ENCODE peak calls at places on chromosomes 2 and 18, in four cellular contexts. T is tibial nerve, H is HCT116, A is heart left ventricle. I is an unnamed sample.

GRCh38 chr2:31467426-31467825 is 52.9 kb upstream of the XDH start:
- DNase-seq in T (no peak), H (no peak), A (no peak), I (no peak)

GRCh38 chr2:64854773-64855237 is 134.4 kb upstream of the SLC1A4 start:
- DNase-seq in T (no peak), A (peak; percentile 43), H (no peak), I (no peak)

GRCh38 chr2:216181953-216182352 is 72.8 kb downstream of the XRCC5 start:
- DNase-seq in H (no peak), T (no peak), A (no peak), I (no peak)

GRCh38 chr2:229416116-229416694 is 145.1 kb upstream of the PID1 start:
- DNase-seq in A (peak; percentile 81), H (no peak), T (peak; percentile 79), I (no peak)

GRCh38 chr2:217049931-217050330 is 190.1 kb upstream of the TNP1 start:
- DNase-seq in H (no peak), A (peak; percentile 33), T (peak; percentile 58), I (no peak)

GRCh38 chr2:228417526-228417925 is 236.0 kb upstream of the SPHKAP start:
- DNase-seq in H (no peak), T (no peak), A (no peak), I (no peak)

GRCh38 chr2:15939854-15940660 is at the start of gene MYCN:
- DNase-seq in A (no peak), H (no peak), T (peak; percentile 28), I (no peak)

GRCh38 chr2:7530001-7530400 is 612.8 kb downstream of the RNF144A start:
- DNase-seq in A (no peak), H (no peak), T (no peak), I (no peak)

GRCh38 chr2:235724964-235725603 is 231.2 kb downstream of the AGAP1 start:
- DNase-seq in H (no peak), T (peak; percentile 52), A (peak; percentile 78), I (peak; percentile 36)

GRCh38 chr2:69683170-69683971 is 39.8 kb upstream of the AAK1 start:
- DNase-seq in A (no peak), H (no peak), T (no peak), I (no peak)

GRCh38 chr2:231306791-231307440 is 88.6 kb upstream of the B3GNT7 start:
- DNase-seq in A (no peak), T (no peak), H (no peak), I (no peak)

GRCh38 chr2:133788391-133788790 is 220.1 kb upstream of the NCKAP5 start:
- DNase-seq in A (no peak), H (no peak), T (no peak), I (no peak)

GRCh38 chr18:60019463-60019840 is 119.7 kb downstream of the PMAIP1 start:
- DNase-seq in A (no peak), H (no peak), T (no peak), I (no peak)

GRCh38 chr18:37783771-37784170 is 218.2 kb upstream of the CELF4 start:
- DNase-seq in A (no peak), T (no peak), H (no peak), I (no peak)

GRCh38 chr2:73776869-73777519 is 2.9 kb downstream of the DUSP11 start:
- DNase-seq in T (no peak), H (no peak), A (no peak), I (no peak)

GRCh38 chr2:1588994-1589611 is 155.2 kb downstream of the PXDN start:
- DNase-seq in T (no peak), A (no peak), H (no peak), I (no peak)

GRCh38 chr2:145006957-145007672 is 487.2 kb upstream of the ZEB2 start:
- DNase-seq in A (peak; percentile 42), T (peak; percentile 35), H (no peak), I (no peak)

GRCh38 chr2:114800371-114800770 is 357.9 kb downstream of the DPP10 start:
- DNase-seq in T (no peak), A (no peak), H (no peak), I (no peak)

GRCh38 chr2:27860111-27860510 is 30.1 kb downstream of the RBKS start:
- DNase-seq in H (no peak), T (no peak), A (no peak), I (no peak)

GRCh38 chr2:45044916-45045315 is 35.7 kb upstream of the SIX2 start:
- DNase-seq in A (no peak), T (no peak), H (no peak), I (no peak)

GRCh38 chr2:6694555-6694954 is 171.2 kb downstream of the CMPK2 start:
- DNase-seq in A (peak; percentile 61), H (no peak), T (no peak), I (no peak)

GRCh38 chr2:117856415-117857210 is 42.1 kb downstream of the DDX18 start:
- DNase-seq in T (no peak), H (peak; percentile 15), A (no peak), I (no peak)

GRCh38 chr2:46002507-46002883 is 294.7 kb upstream of the EPAS1 start:
- DNase-seq in H (no peak), A (no peak), T (no peak), I (no peak)

GRCh38 chr2:12884713-12885282 is 168.1 kb downstream of the TRIB2 start:
- DNase-seq in T (no peak), H (peak; percentile 18), A (peak; percentile 79), I (no peak)

GRCh38 chr2:212595036-212595654 is 56.5 kb upstream of the ERBB4 start:
- DNase-seq in A (no peak), T (no peak), H (peak; percentile 32), I (no peak)

DNA sequence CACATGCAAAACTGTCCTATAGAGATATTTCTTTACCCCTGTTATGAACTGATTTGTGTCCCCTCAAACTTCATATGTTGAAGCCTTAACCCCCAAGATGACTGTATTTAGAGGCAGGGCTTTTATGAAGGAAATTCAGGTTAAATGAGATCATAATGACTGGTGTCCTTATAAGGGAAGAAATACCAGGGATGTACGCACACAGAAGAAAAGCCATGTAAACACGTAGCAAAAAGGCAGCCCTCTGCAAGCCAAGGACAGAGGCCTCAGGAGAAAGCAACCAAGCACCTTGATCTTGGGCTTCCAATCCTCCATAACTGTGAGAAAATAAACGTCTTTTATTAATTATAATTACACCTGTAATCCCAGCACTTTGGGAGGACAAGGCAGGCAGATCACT is 101.3 kb upstream of the NDUFV2 start:
- DNase-seq in T (no peak), A (no peak), H (no peak), I (no peak)
- TF ChIP-seq POLR2A in T (no peak), A (no peak), H (no peak), I (no peak)

GRCh38 chr18:13620818-13621445 is 105.4 kb downstream of the FAM210A start:
- DNase-seq in H (no peak), T (no peak), A (no peak), I (peak; percentile 71)
- H3K27ac ChIP-seq in H (no peak overlapping the region), T (no peak overlapping the region), A (no peak overlapping the region), I (no peak overlapping the region)

DNA sequence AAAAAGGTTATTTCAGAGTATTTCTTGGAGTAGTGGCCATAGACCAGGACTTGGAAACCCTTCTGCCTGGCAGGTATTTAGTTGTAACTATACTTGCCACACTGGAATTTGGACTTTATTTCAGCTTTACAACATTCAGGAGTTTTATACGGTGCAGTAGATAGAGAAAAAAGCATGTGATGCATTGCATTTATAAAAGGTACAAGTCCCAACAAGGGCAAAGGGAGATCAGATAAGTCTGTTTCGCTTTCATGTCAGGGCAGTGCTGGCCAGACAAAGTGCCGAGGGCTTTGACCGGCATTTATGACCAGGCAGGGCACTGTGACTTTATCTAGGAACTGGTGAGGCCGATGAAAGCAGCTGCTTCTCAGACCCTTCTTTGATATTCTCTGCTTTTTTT is 145.4 kb downstream of the RTN4 start:
- DNase-seq in A (no peak), T (no peak), H (peak; percentile 26), I (no peak)
- TF ChIP-seq POLR2A in A (no peak), T (no peak), H (no peak), I (no peak)

GRCh38 chr2:55137024-55137958 is 87.0 kb upstream of the RTN4 start:
- DNase-seq in A (no peak), H (no peak), T (no peak), I (no peak)

GRCh38 chr2:55134316-55134706 is 84.1 kb upstream of the RTN4 start:
- DNase-seq in A (no peak), H (no peak), T (no peak), I (no peak)

GRCh38 chr2:55136138-55136541 is 85.9 kb upstream of the RTN4 start:
- DNase-seq in A (no peak), H (no peak), T (no peak), I (no peak)

GRCh38 chr2:55130849-55131248 is 80.6 kb upstream of the RTN4 start:
- DNase-seq in T (no peak), H (no peak), A (no peak), I (no peak)

GRCh38 chr2:55133467-55134315 is 83.4 kb upstream of the RTN4 start:
- DNase-seq in T (no peak), H (no peak), A (peak; percentile 30), I (no peak)
- H3K27ac ChIP-seq in T (peak overlapping the region; percentile 90), H (no peak overlapping the region), A (peak overlapping the region; percentile 73), I (peak overlapping the region; percentile 89)

GRCh38 chr2:41840702-41841551 is 206.9 kb upstream of the PKDCC start:
- DNase-seq in H (peak; percentile 95), A (peak; percentile 95), T (peak; percentile 91), I (peak; percentile 98)
- TF ChIP-seq POLR2A in H (peak; percentile 64), A (no peak), T (peak; percentile 75), I (peak; percentile 32)

GRCh38 chr18:76545433-76546281 is 50.6 kb upstream of the ZNF516 start:
- DNase-seq in T (no peak), H (no peak), A (no peak), I (no peak)
- H3K27ac ChIP-seq in T (peak overlapping the region; percentile 57), H (no peak overlapping the region), A (no peak overlapping the region), I (peak overlapping the region; percentile 63)

GRCh38 chr2:119223521-119224390 is at the start of gene STEAP3:
- DNase-seq in H (peak; percentile 34), T (peak; percentile 43), A (peak; percentile 88), I (peak; percentile 92)
- TF ChIP-seq POLR2A in H (peak; percentile 39), T (no peak), A (no peak), I (no peak)

DNA sequence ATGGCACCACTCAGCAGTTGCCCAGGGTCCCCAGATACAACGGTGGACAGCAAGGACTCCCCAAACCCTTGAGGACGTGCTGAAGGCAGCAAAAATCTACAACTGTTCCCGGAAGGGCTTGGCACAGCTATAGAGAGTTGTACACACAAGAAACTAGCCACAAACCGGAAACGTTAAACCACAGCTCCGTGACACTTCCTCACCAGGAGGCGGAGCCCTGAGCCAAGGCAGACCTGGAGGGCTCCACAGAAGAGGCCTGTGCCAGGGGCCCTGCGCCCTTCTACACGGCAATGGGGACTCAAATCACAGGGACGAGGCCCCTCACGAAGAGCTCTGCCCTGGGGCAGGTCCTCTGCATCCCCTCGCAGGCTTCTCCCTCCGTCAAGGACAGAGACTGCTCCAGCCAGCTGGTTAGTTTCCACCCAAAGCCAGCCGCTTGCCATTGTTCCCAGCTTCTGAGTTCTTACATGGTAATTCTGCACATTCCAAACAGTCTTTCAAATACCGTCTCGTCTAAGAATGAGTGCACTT is 133.3 kb downstream of the HDAC4 start:
- DNase-seq in H (peak; percentile 53), A (peak; percentile 72), T (no peak), I (peak; percentile 96)
- H3K27ac ChIP-seq in H (peak overlapping the region; percentile 81), A (peak overlapping the region; percentile 72), T (peak overlapping the region; percentile 86), I (peak overlapping the region; percentile 10)